ENCODE peak calls at places on chromosomes 13 and 19, in nine cellular contexts. Q is ELR, K is NCI-H2029, A is fibroblast of the aortic adventitia, L is head of caudate nucleus, P is heart right ventricle, Y is activated T-cell treated with anti-CD3 and anti-CD28 coated beads for 1 hour, W is endothelial cell, N is RPMI8226. H is an unnamed sample.

GRCh38 chr19:8487137-8487851 is 15.1 kb downstream of the PRAM1 start:
- DNase-seq in W (no peak), L (peak), A (no peak), Q (no peak), N (no peak), K (no peak), Y (peak), P (no peak), H (no peak)

GRCh38 chr13:27644302-27644701 is 22.6 kb downstream of the POLR1D start:
- DNase-seq in P (no peak), Y (no peak), N (no peak), W (no peak), Q (peak), L (no peak), A (peak), K (no peak), H (no peak)

GRCh38 chr19:45195764-45196163 is 17.2 kb downstream of the BLOC1S3 start:
- DNase-seq in K (no peak), P (no peak), Y (no peak), Q (peak), A (no peak), L (no peak), N (no peak), W (no peak), H (no peak)

GRCh38 chr13:97015661-97016350 is 21.5 kb upstream of the OXGR1 start:
- DNase-seq in A (no peak), Q (no peak), Y (no peak), W (no peak), K (no peak), L (no peak), N (no peak), P (no peak), H (no peak)

GRCh38 chr13:54563286-54563685 is 1534.7 kb downstream of the OLFM4 start:
- DNase-seq in K (no peak), Q (no peak), L (no peak), P (no peak), N (no peak), W (no peak), Y (no peak), A (no peak), H (no peak)

GRCh38 chr19:7689165-7689564 is 8.5 kb downstream of the TRAPPC5 start:
- DNase-seq in Y (no peak), W (no peak), N (no peak), Q (no peak), P (no peak), K (no peak), A (no peak), L (no peak), H (no peak)

GRCh38 chr13:99766641-99767045 is 204.9 kb downstream of the ZIC5 start:
- DNase-seq in K (no peak), P (no peak), N (no peak), A (no peak), Q (peak), Y (no peak), W (no peak), L (no peak), H (peak)

GRCh38 chr13:87444135-87444534 is 227.0 kb upstream of the SLITRK5 start:
- DNase-seq in P (no peak), N (peak), Y (no peak), W (no peak), K (no peak), L (no peak), A (no peak), Q (no peak), H (no peak)

GRCh38 chr13:50589139-50589538 is 254.4 kb downstream of the DLEU7 start:
- DNase-seq in Q (peak), Y (no peak), P (no peak), A (peak), L (no peak), N (peak), W (no peak), K (no peak), H (peak)

GRCh38 chr19:15944401-15944800 is 4.4 kb upstream of the OR10H4 start:
- DNase-seq in Y (no peak), K (no peak), Q (no peak), A (no peak), W (no peak), N (no peak), P (no peak), L (no peak), H (no peak)

GRCh38 chr13:113669871-113670341 is 2.9 kb downstream of the GRK1 start:
- DNase-seq in Q (no peak), L (peak), A (no peak), Y (no peak), P (no peak), W (no peak), N (no peak), K (no peak), H (peak)

GRCh38 chr13:40613192-40613818 is 53.1 kb downstream of the FOXO1 start:
- DNase-seq in K (no peak), L (no peak), Q (no peak), N (no peak), A (no peak), P (no peak), W (no peak), Y (peak), H (no peak)

GRCh38 chr19:48059331-48059730 is 15.5 kb upstream of the CABP5 start:
- DNase-seq in Y (no peak), K (no peak), L (peak), Q (no peak), P (no peak), W (no peak), A (no peak), N (no peak), H (no peak)

GRCh38 chr13:28631792-28632191 is 27.1 kb upstream of the POMP start:
- DNase-seq in Y (no peak), N (no peak), W (no peak), A (no peak), K (no peak), P (no peak), L (no peak), Q (peak), H (no peak)

GRCh38 chr13:76014618-76015315 is 378.6 kb downstream of the LMO7 start:
- DNase-seq in P (no peak), W (no peak), L (no peak), K (no peak), N (no peak), Y (no peak), Q (peak), A (peak), H (no peak)

GRCh38 chr13:66657165-66657895 is 572.8 kb downstream of the PCDH9 start:
- DNase-seq in Y (no peak), K (peak), P (peak), A (peak), N (no peak), L (peak), W (no peak), Q (peak), H (peak)

GRCh38 chr19:3545669-3546034 is 6.7 kb downstream of the TEKTIP1 start:
- DNase-seq in K (no peak), N (no peak), A (no peak), W (no peak), Q (no peak), L (no peak), P (no peak), Y (no peak), H (no peak)

GRCh38 chr19:8404391-8405151 is 8.5 kb upstream of the MARCHF2 start:
- DNase-seq in W (no peak), P (no peak), K (no peak), N (no peak), Y (no peak), L (no peak), A (no peak), Q (no peak), H (no peak)

GRCh38 chr19:5951338-5951861 is 26.5 kb downstream of the RANBP3 start:
- DNase-seq in Q (no peak), P (no peak), L (peak), W (no peak), A (no peak), K (peak), N (peak), Y (no peak), H (no peak)

GRCh38 chr13:109871018-109871370 is 84.6 kb upstream of the IRS2 start:
- DNase-seq in W (no peak), A (no peak), L (no peak), Q (peak), K (no peak), Y (no peak), N (no peak), P (no peak), H (no peak)